ENCODE peak calls at places on chromosomes 6 and 20, in five cellular contexts. R is tibial nerve, L is right lobe of liver, Z is body of pancreas, Y is GM12878. G is an unnamed sample.

GRCh38 chr6:119921491-119922010 is 572.0 kb upstream of the MAN1A1 start:
- DNase-seq in R (no peak), L (no peak), Z (no peak), Y (no peak), G (no peak)

GRCh38 chr6:20732896-20733295 is 198.6 kb downstream of the CDKAL1 start:
- DNase-seq in R (no peak), Z (no peak), Y (no peak), L (no peak), G (no peak)

GRCh38 chr6:148831064-148831463 is 84.2 kb downstream of the UST start:
- DNase-seq in L (no peak), R (no peak), Z (no peak), Y (no peak), G (peak; percentile 69)

GRCh38 chr20:62066983-62067433 is 1.3 kb upstream of the TAF4 start:
- DNase-seq in Y (peak; percentile 33), Z (no peak), L (peak; percentile 55), R (peak; percentile 14), G (peak; percentile 52)

GRCh38 chr6:15946701-15947390 is 182.0 kb upstream of the MYLIP start:
- DNase-seq in Z (no peak), L (no peak), Y (no peak), R (no peak), G (no peak)

GRCh38 chr6:31791324-31792089 is 4.0 kb downstream of the VARS1 start:
- DNase-seq in L (no peak), R (peak; percentile 35), Z (peak; percentile 48), Y (no peak), G (peak; percentile 50)

GRCh38 chr6:20426177-20427082 is 24.8 kb downstream of the E2F3 start:
- DNase-seq in Y (no peak), Z (no peak), R (no peak), L (no peak), G (no peak)

GRCh38 chr20:19361801-19362200 is 149.4 kb downstream of the SLC24A3 start:
- DNase-seq in Z (no peak), R (no peak), L (no peak), Y (no peak), G (no peak)

GRCh38 chr6:135047324-135047723 is 7.3 kb downstream of the HBS1L start:
- DNase-seq in Y (no peak), Z (no peak), R (no peak), L (no peak), G (no peak)

GRCh38 chr6:165791876-165792437 is 128.9 kb upstream of the PDE10A start:
- DNase-seq in L (no peak), R (no peak), Y (no peak), Z (no peak), G (no peak)

GRCh38 chr20:49283176-49283702 is 5.4 kb upstream of the ZNFX1 start:
- DNase-seq in R (no peak), Z (no peak), Y (no peak), L (no peak), G (no peak)

GRCh38 chr20:49280463-49281058 is 2.7 kb upstream of the ZNFX1 start:
- DNase-seq in Y (no peak), Z (no peak), L (no peak), R (no peak), G (no peak)

GRCh38 chr20:49281059-49281912 is 3.4 kb upstream of the ZNFX1 start:
- DNase-seq in Y (no peak), Z (no peak), R (no peak), L (no peak), G (no peak)

GRCh38 chr20:49282584-49283171 is 4.8 kb upstream of the ZNFX1 start:
- DNase-seq in R (no peak), L (no peak), Y (no peak), Z (no peak), G (no peak)

DNA sequence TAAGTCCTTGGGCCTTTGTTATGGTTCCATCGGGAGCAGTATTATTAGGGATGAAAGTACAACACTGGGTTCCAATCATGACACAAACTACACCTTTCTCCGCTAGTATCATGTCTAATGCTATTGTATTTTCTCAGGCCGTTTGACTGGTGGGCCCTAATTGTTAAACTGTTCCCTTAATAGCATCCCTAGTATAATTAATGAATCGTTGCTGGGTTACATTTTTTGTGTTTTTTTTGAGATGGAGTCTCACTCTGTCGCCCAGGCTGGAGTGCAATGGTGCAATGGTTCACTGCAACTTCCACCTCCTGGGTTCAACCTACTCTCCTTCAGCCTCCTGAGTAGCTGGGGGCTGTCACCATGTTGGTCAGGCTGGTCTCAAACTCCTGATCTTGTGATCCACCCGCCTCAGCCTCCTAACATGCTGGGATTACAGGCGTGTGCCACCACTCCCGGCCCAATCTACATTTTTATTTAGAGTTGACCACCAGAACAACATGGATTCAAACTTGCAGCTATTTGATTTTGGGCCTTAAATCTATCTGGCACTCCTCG is 4.1 kb upstream of the ZNFX1 start:
- DNase-seq in L (no peak), Z (no peak), R (no peak), Y (no peak), G (no peak)
- H3K9me3 ChIP-seq in L (no peaks in the 10 kb centered on the region), Z (no peaks in the 10 kb centered on the region), R (peaks cover 56% of the 10 kb centered on the region), Y (peaks cover 34% of the 10 kb centered on the region), G (no peaks in the 10 kb centered on the region)

DNA sequence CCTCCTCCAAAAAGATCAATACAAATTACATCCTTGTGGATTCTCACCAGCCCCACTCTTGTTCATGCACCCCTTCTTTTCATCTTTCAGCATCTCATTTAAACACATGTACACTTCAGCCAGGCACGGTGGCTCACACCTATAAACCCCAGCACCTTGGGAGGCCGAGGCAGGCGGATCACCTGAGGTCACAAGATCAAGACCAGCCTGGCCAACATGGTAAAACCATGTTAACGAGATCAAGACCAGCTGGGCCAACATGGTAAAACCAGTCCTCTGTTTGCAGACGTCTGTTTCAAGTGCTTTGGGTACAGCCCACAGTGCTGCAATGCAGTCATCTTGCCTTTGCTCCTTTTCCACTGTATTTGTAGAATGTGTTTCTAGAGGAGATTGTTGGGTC is 45.3 kb downstream of the ZMYND8 start:
- DNase-seq in Y (no peak), Z (no peak), R (no peak), L (no peak), G (no peak)
- H3K27ac ChIP-seq in Y (no peak overlapping the region), Z (no peak overlapping the region), R (peak overlapping the region; percentile 55), L (no peak overlapping the region), G (no peak overlapping the region)

DNA sequence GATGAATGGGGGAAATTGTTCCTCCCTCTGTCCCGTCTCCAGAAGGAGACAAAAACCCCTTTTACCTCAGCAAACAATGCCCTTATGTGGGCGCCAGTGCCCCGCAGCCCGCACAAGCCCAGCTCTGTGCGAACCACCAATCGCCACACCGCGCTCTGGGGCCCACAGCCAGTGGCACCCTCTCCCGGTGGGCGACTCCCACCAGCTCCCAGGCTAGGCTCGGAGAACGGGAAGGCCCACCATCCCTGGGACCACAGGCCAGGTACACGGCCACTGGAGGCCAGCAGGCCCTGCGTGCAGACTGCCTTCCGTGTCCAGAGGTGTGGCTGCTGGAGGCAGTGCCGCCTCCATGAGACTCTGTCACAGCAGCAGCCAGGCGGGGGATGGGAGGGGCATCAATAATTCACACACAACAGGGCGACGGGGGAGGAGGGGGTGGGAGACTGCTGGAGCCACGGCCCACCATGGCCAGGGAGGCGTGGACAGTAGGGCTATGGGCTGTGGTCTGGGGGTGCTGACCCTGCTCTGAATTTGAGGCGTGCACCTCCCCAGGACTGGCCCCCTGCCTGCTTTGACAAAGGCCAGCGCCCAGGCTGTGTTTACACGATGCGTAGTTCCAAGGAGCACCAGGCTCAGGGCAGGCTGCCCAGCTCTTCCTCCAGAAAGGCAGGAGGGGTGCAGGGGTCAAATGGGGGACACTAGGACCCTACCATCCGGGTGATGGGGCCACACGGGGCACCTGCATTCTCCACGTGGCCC is 105.7 kb downstream of the ASXL1 start:
- DNase-seq in Y (no peak), Z (peak; percentile 70), L (peak; percentile 85), R (no peak), G (peak; percentile 83)
- TF ChIP-seq POLR2A in Y (no peak), Z (no peak), L (no peak), R (no peak), G (peak; percentile 34)

DNA sequence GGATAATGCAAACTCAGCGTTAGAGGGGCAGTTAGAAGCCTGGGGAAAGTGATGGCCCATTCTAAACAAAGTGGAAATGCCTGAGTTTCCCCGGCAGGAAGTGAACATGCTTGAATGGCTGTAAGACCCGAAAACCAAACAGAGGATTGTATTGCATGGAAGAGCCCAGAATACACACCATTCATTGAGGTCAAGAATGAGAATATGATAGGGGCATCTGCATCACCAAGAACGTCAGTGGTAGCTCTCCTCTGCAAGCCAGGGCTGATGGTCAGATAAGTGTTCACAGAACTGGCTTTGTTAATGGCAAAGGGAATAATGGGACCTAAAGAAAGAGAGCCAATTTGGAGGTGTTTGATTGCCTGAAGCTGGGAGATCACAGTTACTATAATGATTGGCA is 663.4 kb downstream of the KHDRBS2 start:
- DNase-seq in L (no peak), Z (no peak), R (no peak), Y (no peak), G (no peak)
- H3K9me3 ChIP-seq in L (no peaks in the 10 kb centered on the region), Z (no peaks in the 10 kb centered on the region), R (no peaks in the 10 kb centered on the region), Y (no peaks in the 10 kb centered on the region), G (no peaks in the 10 kb centered on the region)

DNA sequence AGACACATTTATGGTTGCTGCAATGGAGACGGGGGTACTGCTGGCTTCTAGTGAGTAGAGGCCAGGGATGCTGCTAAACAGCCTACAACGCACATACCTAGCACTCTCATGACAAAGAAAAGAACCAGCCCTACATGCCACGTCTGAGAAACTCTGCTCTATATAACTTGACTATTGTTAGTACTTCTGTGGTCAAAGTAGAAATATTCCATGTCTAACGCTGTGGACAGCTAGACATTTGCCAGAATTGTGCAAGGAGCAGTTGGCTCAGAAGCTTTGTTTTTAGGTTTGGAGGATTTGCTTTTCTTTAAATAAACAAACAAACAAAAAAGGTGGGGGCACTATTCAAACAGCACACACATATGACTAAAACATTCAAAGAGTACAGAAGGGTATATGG is 20.5 kb downstream of the UBE2V1 start:
- DNase-seq in L (no peak), R (no peak), Y (no peak), Z (no peak), G (no peak)
- H3K27ac ChIP-seq in L (no peak overlapping the region), R (no peak overlapping the region), Y (no peak overlapping the region), Z (no peak overlapping the region), G (no peak overlapping the region)

GRCh38 chr6:2853766-2854393 is 12.2 kb upstream of the SERPINB1 start:
- DNase-seq in R (peak; percentile 47), Y (peak; percentile 79), L (no peak), Z (peak; percentile 57), G (peak; percentile 60)
- TF ChIP-seq POLR2A in R (no peak), Y (no peak), L (peak; percentile 17), Z (peak; percentile 31), G (peak; percentile 21)

G was measured in Peyer's patch.